ENCODE peak calls at places on chromosomes 1 and 21, in nine cellular contexts. One of them, this sample, is unnamed.
A peak's percentile ranks its signal among the peaks of the same experiment; 100 is the strongest.

GRCh38 chr1:51421961-51422360 is 91.6 kb upstream of the TTC39A start:
- DNase-seq in IMR-90: peak; percentile 82
- DNase-seq in body of pancreas: no peak
- DNase-seq in A549: peak; percentile 29
- DNase-seq in GM12892: no peak
- DNase-seq in K562: peak; percentile 59
- DNase-seq in heart left ventricle: no peak
- DNase-seq in prostate gland: no peak
- DNase-seq in stomach: no peak
- DNase-seq in this sample: no peak

GRCh38 chr1:239725371-239725770 is 339.0 kb downstream of the CHRM3 start:
- DNase-seq in A549: no peak
- DNase-seq in IMR-90: no peak
- DNase-seq in prostate gland: no peak
- DNase-seq in K562: no peak
- DNase-seq in stomach: no peak
- DNase-seq in heart left ventricle: no peak
- DNase-seq in body of pancreas: no peak
- DNase-seq in GM12892: no peak
- DNase-seq in this sample: no peak

GRCh38 chr1:45785583-45785982 is 17.8 kb upstream of the MAST2 start:
- DNase-seq in IMR-90: no peak
- DNase-seq in heart left ventricle: no peak
- DNase-seq in prostate gland: no peak
- DNase-seq in stomach: no peak
- DNase-seq in body of pancreas: no peak
- DNase-seq in A549: no peak
- DNase-seq in K562: no peak
- DNase-seq in GM12892: no peak
- DNase-seq in this sample: peak; percentile 60

GRCh38 chr1:178060789-178061556 is 32.9 kb upstream of the RASAL2 start:
- DNase-seq in A549: no peak
- DNase-seq in K562: no peak
- DNase-seq in heart left ventricle: peak; percentile 32
- DNase-seq in prostate gland: no peak
- DNase-seq in GM12892: no peak
- DNase-seq in stomach: no peak
- DNase-seq in IMR-90: peak; percentile 84
- DNase-seq in body of pancreas: peak; percentile 49
- DNase-seq in this sample: no peak

GRCh38 chr21:34857874-34858273 is 189.1 kb downstream of the CLIC6 start:
- DNase-seq in prostate gland: no peak
- DNase-seq in body of pancreas: no peak
- DNase-seq in stomach: no peak
- DNase-seq in K562: no peak
- DNase-seq in GM12892: no peak
- DNase-seq in heart left ventricle: no peak
- DNase-seq in A549: no peak
- DNase-seq in IMR-90: no peak
- DNase-seq in this sample: no peak

GRCh38 chr1:117020526-117021156 is 19.1 kb downstream of the CD101 start:
- DNase-seq in prostate gland: no peak
- DNase-seq in A549: no peak
- DNase-seq in GM12892: no peak
- DNase-seq in K562: no peak
- DNase-seq in IMR-90: no peak
- DNase-seq in stomach: no peak
- DNase-seq in heart left ventricle: no peak
- DNase-seq in body of pancreas: no peak
- DNase-seq in this sample: peak; percentile 66

GRCh38 chr1:41361495-41362356 is 492 bp downstream of the FOXO6 start:
- DNase-seq in stomach: no peak
- DNase-seq in body of pancreas: no peak
- DNase-seq in K562: no peak
- DNase-seq in GM12892: peak; percentile 31
- DNase-seq in heart left ventricle: peak; percentile 26
- DNase-seq in prostate gland: no peak
- DNase-seq in IMR-90: no peak
- DNase-seq in A549: no peak
- DNase-seq in this sample: no peak

GRCh38 chr1:10701145-10701544 is 95.3 kb downstream of the CASZ1 start:
- DNase-seq in prostate gland: no peak
- DNase-seq in stomach: no peak
- DNase-seq in body of pancreas: no peak
- DNase-seq in K562: no peak
- DNase-seq in heart left ventricle: no peak
- DNase-seq in IMR-90: no peak
- DNase-seq in A549: no peak
- DNase-seq in GM12892: no peak
- DNase-seq in this sample: no peak

GRCh38 chr1:94237291-94238226 is at the start of gene ARHGAP29:
- DNase-seq in body of pancreas: peak; percentile 90
- DNase-seq in stomach: peak; percentile 88
- DNase-seq in IMR-90: peak; percentile 50
- DNase-seq in A549: peak; percentile 48
- DNase-seq in GM12892: peak; percentile 42
- DNase-seq in heart left ventricle: peak; percentile 92
- DNase-seq in K562: peak; percentile 75
- DNase-seq in prostate gland: peak; percentile 80
- DNase-seq in this sample: no peak

GRCh38 chr1:155940993-155941844 is at the start of gene RXFP4:
- DNase-seq in GM12892: no peak
- DNase-seq in heart left ventricle: no peak
- DNase-seq in IMR-90: no peak
- DNase-seq in A549: no peak
- DNase-seq in body of pancreas: no peak
- DNase-seq in K562: no peak
- DNase-seq in stomach: peak; percentile 67
- DNase-seq in prostate gland: no peak
- DNase-seq in this sample: no peak
- TF ChIP-seq POLR2A in GM12892: peak; percentile 49
- TF ChIP-seq POLR2A in heart left ventricle: no peak
- TF ChIP-seq POLR2A in IMR-90: peak; percentile 24
- TF ChIP-seq POLR2A in A549: no peak
- TF ChIP-seq POLR2A in body of pancreas: no peak
- TF ChIP-seq POLR2A in K562: no peak
- TF ChIP-seq POLR2A in stomach: no peak
- TF ChIP-seq POLR2A in prostate gland: no peak
- TF ChIP-seq POLR2A in this sample: no peak

GRCh38 chr1:198265073-198265661 is 108.4 kb downstream of the NEK7 start:
- DNase-seq in heart left ventricle: peak; percentile 56
- DNase-seq in prostate gland: no peak
- DNase-seq in stomach: peak; percentile 26
- DNase-seq in K562: peak; percentile 33
- DNase-seq in GM12892: no peak
- DNase-seq in body of pancreas: no peak
- DNase-seq in A549: no peak
- DNase-seq in IMR-90: peak; percentile 51
- DNase-seq in this sample: no peak

GRCh38 chr1:198269352-198269940 is 112.6 kb downstream of the NEK7 start:
- DNase-seq in IMR-90: no peak
- DNase-seq in K562: no peak
- DNase-seq in prostate gland: no peak
- DNase-seq in A549: no peak
- DNase-seq in heart left ventricle: no peak
- DNase-seq in stomach: no peak
- DNase-seq in body of pancreas: no peak
- DNase-seq in GM12892: no peak
- DNase-seq in this sample: no peak

GRCh38 chr1:198267921-198268320 is 111.1 kb downstream of the NEK7 start:
- DNase-seq in IMR-90: peak; percentile 86
- DNase-seq in prostate gland: no peak
- DNase-seq in K562: no peak
- DNase-seq in stomach: no peak
- DNase-seq in A549: no peak
- DNase-seq in heart left ventricle: no peak
- DNase-seq in body of pancreas: no peak
- DNase-seq in GM12892: no peak
- DNase-seq in this sample: no peak

GRCh38 chr1:198268784-198269183 is 112.0 kb downstream of the NEK7 start:
- DNase-seq in A549: no peak
- DNase-seq in GM12892: no peak
- DNase-seq in stomach: no peak
- DNase-seq in prostate gland: no peak
- DNase-seq in heart left ventricle: no peak
- DNase-seq in IMR-90: no peak
- DNase-seq in K562: no peak
- DNase-seq in body of pancreas: no peak
- DNase-seq in this sample: no peak

GRCh38 chr1:198267056-198267455 is 110.3 kb downstream of the NEK7 start:
- DNase-seq in GM12892: no peak
- DNase-seq in IMR-90: no peak
- DNase-seq in stomach: no peak
- DNase-seq in K562: no peak
- DNase-seq in A549: no peak
- DNase-seq in prostate gland: no peak
- DNase-seq in heart left ventricle: no peak
- DNase-seq in body of pancreas: no peak
- DNase-seq in this sample: no peak
- TF ChIP-seq POLR2A in GM12892: no peak
- TF ChIP-seq POLR2A in IMR-90: no peak
- TF ChIP-seq POLR2A in stomach: no peak
- TF ChIP-seq POLR2A in K562: no peak
- TF ChIP-seq POLR2A in A549: no peak
- TF ChIP-seq POLR2A in prostate gland: no peak
- TF ChIP-seq POLR2A in heart left ventricle: no peak
- TF ChIP-seq POLR2A in body of pancreas: no peak
- TF ChIP-seq POLR2A in this sample: no peak

GRCh38 chr1:84691139-84691783 is 1.0 kb upstream of the SSX2IP start:
- DNase-seq in heart left ventricle: no peak
- DNase-seq in K562: no peak
- DNase-seq in GM12892: no peak
- DNase-seq in IMR-90: no peak
- DNase-seq in A549: no peak
- DNase-seq in body of pancreas: no peak
- DNase-seq in stomach: no peak
- DNase-seq in prostate gland: no peak
- DNase-seq in this sample: no peak

GRCh38 chr1:84688461-84689061 is 1.7 kb downstream of the SSX2IP start:
- DNase-seq in A549: no peak
- DNase-seq in body of pancreas: no peak
- DNase-seq in stomach: no peak
- DNase-seq in GM12892: no peak
- DNase-seq in IMR-90: no peak
- DNase-seq in K562: peak; percentile 67
- DNase-seq in heart left ventricle: no peak
- DNase-seq in prostate gland: no peak
- DNase-seq in this sample: no peak

GRCh38 chr1:84689514-84690396 is 506 bp downstream of the SSX2IP start:
- DNase-seq in prostate gland: peak; percentile 35
- DNase-seq in body of pancreas: peak; percentile 55
- DNase-seq in IMR-90: peak; percentile 36
- DNase-seq in stomach: peak; percentile 58
- DNase-seq in A549: peak; percentile 18
- DNase-seq in K562: peak; percentile 37
- DNase-seq in heart left ventricle: peak; percentile 39
- DNase-seq in GM12892: no peak
- DNase-seq in this sample: peak; percentile 92

GRCh38 chr1:84692391-84692790 is 2.1 kb upstream of the SSX2IP start:
- DNase-seq in A549: no peak
- DNase-seq in GM12892: no peak
- DNase-seq in stomach: no peak
- DNase-seq in body of pancreas: no peak
- DNase-seq in IMR-90: no peak
- DNase-seq in K562: no peak
- DNase-seq in prostate gland: no peak
- DNase-seq in heart left ventricle: no peak
- DNase-seq in this sample: no peak

DNA sequence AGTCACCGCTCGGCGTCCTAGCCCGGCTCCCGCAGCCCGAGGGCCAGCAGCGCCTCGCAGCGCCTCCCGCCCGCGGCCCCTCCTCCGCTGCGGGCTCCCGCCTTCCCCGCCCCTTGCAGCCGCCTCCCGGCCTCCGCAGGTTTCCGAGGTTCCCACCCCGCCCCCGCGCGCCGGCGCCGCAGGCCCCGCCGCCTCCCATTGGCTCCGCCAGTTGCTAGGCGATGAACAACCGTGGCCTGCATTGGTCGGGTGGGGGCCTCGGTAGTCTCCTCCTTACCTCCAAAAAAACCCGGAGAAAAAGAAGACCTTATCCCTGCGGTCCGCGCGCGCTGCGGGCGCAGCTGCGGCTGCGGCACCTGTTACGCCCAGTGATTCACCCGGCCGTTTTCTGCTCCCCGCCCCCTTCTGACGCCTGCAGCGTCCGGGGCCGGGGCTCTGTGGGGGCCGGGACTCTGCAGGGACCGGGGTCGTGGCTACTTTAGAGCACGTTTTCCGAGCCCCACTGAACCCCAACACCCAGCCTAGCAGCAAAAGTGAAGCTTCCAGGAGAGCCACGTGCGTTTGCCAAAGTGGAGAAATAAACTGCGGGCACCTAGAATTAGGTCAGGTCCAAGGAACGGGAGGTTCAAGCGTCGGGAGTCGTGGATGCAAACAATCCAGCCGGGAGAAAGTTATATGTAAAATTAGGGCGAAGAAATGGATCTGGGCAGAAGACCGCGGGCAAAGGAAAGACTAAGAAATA is at the start of gene SSX2IP:
- DNase-seq in heart left ventricle: peak; percentile 98
- DNase-seq in K562: peak; percentile 100
- DNase-seq in A549: peak; percentile 82
- DNase-seq in prostate gland: peak; percentile 98
- DNase-seq in stomach: peak; percentile 99
- DNase-seq in body of pancreas: peak; percentile 99
- DNase-seq in IMR-90: peak; percentile 97
- DNase-seq in GM12892: peak; percentile 87
- DNase-seq in this sample: peak; percentile 99
- TF ChIP-seq POLR2A in heart left ventricle: peak; percentile 68
- TF ChIP-seq POLR2A in K562: peak; percentile 53
- TF ChIP-seq POLR2A in A549: peak; percentile 28
- TF ChIP-seq POLR2A in prostate gland: peak; percentile 51
- TF ChIP-seq POLR2A in stomach: no peak
- TF ChIP-seq POLR2A in body of pancreas: peak; percentile 69
- TF ChIP-seq POLR2A in IMR-90: no peak
- TF ChIP-seq POLR2A in GM12892: no peak
- TF ChIP-seq POLR2A in this sample: no peak

DNA sequence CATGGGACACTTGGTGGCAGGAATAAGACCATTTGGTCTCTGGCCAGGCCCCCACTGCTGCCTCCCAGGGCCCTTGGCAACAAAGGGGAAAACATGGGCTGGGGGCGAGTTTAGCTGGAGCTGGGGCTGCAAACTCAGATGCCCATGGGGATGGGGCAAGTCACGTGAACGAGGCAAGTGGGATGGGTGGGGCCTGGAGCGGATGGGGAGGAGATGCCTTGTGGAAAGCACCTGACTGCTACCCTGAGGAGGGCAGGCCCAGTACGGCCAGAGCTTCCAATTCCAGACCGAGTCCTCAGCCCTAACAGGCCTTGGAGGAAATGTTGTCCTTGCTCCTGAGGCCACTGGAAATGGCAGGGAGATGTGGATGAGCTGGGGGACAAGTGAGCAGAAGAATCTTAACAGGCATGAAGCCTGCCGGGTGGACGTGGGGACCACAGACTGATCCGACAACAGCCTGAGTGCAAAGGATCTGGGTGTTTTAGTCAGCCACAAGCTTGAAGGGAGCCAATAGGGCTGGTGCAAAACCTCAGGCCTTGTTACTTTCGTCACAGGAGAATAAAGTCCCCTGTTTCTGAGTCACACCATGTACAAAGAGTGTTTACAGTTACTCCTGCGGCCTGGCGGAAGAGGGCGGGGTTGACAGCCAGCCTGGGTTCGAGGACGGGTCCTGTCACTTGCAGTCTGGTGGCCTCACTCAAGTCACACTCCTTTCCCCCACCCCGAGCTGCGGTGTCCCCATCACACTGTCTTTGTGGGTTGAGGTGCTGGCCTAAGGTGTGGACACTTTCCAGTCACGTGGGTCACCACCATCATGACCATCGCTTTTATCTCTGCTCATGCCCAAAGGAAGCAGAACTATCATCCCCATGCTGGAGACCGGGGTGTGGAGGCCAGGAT is 19.1 kb downstream of the RUNX3 start:
- DNase-seq in stomach: peak; percentile 51
- DNase-seq in GM12892: no peak
- DNase-seq in K562: peak; percentile 45
- DNase-seq in heart left ventricle: no peak
- DNase-seq in prostate gland: no peak
- DNase-seq in A549: peak; percentile 16
- DNase-seq in body of pancreas: no peak
- DNase-seq in IMR-90: peak; percentile 70
- DNase-seq in this sample: no peak
- TF ChIP-seq POLR2A in stomach: no peak
- TF ChIP-seq POLR2A in GM12892: no peak
- TF ChIP-seq POLR2A in K562: no peak
- TF ChIP-seq POLR2A in heart left ventricle: no peak
- TF ChIP-seq POLR2A in prostate gland: no peak
- TF ChIP-seq POLR2A in A549: no peak
- TF ChIP-seq POLR2A in body of pancreas: peak; percentile 32
- TF ChIP-seq POLR2A in IMR-90: no peak
- TF ChIP-seq POLR2A in this sample: no peak